ENCODE peak calls at places on chromosomes 11 and 22, in six cellular contexts. X is HepG2, Q is K562, K is H1, H is GM12878, L is HCT116. B is an unnamed sample.

GRCh38 chr11:76280151-76280881 is 74.0 kb upstream of the WNT11 start:
- DNase-seq in X (no peak), Q (no peak), K (no peak), H (no peak), L (no peak), B (no peak)

GRCh38 chr22:39999144-39999757 is 4.5 kb downstream of the FAM83F start:
- DNase-seq in X (peak), Q (peak), K (no peak), H (no peak), L (no peak), B (no peak)

GRCh38 chr22:26385164-26385563 is 43.9 kb upstream of the ASPHD2 start:
- DNase-seq in X (no peak), Q (no peak), K (no peak), H (no peak), L (no peak), B (no peak)

GRCh38 chr11:111465400-111465799 is 46.8 kb downstream of the BTG4 start:
- DNase-seq in X (no peak), Q (no peak), K (no peak), H (no peak), L (no peak), B (no peak)

GRCh38 chr11:44372989-44373388 is 63.0 kb upstream of the ALX4 start:
- DNase-seq in X (no peak), Q (peak), K (no peak), H (no peak), L (no peak), B (no peak)

GRCh38 chr11:32827276-32827675 is 2.5 kb upstream of the PRRG4 start:
- DNase-seq in X (no peak), Q (no peak), K (no peak), H (no peak), L (no peak), B (no peak)

GRCh38 chr22:35212020-35212419 is 45.3 kb upstream of the HMGXB4 start:
- DNase-seq in X (no peak), Q (peak), K (no peak), H (no peak), L (no peak), B (no peak)

GRCh38 chr22:31625661-31626426 is 36.2 kb downstream of the PISD start:
- DNase-seq in X (no peak), Q (peak), K (peak), H (no peak), L (no peak), B (peak)

GRCh38 chr22:40407021-40407761 is 36.8 kb downstream of the SGSM3 start:
- DNase-seq in X (no peak), Q (no peak), K (no peak), H (no peak), L (no peak), B (no peak)

GRCh38 chr22:46203590-46203980 is 46.5 kb downstream of the CDPF1 start:
- DNase-seq in X (no peak), Q (no peak), K (no peak), H (no peak), L (no peak), B (no peak)

GRCh38 chr11:73342633-73343032 is 33.6 kb upstream of the RELT start:
- DNase-seq in X (no peak), Q (no peak), K (no peak), H (no peak), L (no peak), B (no peak)

GRCh38 chr11:8658210-8658968 is 24.1 kb downstream of the TRIM66 start:
- DNase-seq in X (no peak), Q (no peak), K (no peak), H (no peak), L (no peak), B (no peak)

GRCh38 chr22:40511604-40512003 is 124.9 kb downstream of the MRTFA start:
- DNase-seq in X (no peak), Q (no peak), K (no peak), H (no peak), L (no peak), B (no peak)

GRCh38 chr11:130241697-130242096 is 73.0 kb downstream of the ZBTB44 start:
- DNase-seq in X (no peak), Q (no peak), K (no peak), H (no peak), L (no peak), B (no peak)

GRCh38 chr11:16184588-16184987 is 171.8 kb downstream of the SOX6 start:
- DNase-seq in X (peak), Q (no peak), K (no peak), H (no peak), L (no peak), B (no peak)

GRCh38 chr22:20514658-20515406 is 7.4 kb downstream of the MED15 start:
- DNase-seq in X (no peak), Q (no peak), K (no peak), H (no peak), L (no peak), B (no peak)

GRCh38 chr22:25495286-25495685 is 69.2 kb upstream of the GRK3 start:
- DNase-seq in X (no peak), Q (no peak), K (no peak), H (no peak), L (no peak), B (no peak)

GRCh38 chr11:134176284-134176683 is 47.5 kb downstream of the NCAPD3 start:
- DNase-seq in X (no peak), Q (no peak), K (no peak), H (no peak), L (no peak), B (no peak)

GRCh38 chr11:11993814-11994213 is 14.6 kb downstream of the DKK3 start:
- DNase-seq in X (no peak), Q (no peak), K (no peak), H (no peak), L (peak), B (no peak)

GRCh38 chr11:31763296-31763695 is 47.8 kb downstream of the PAX6 start:
- DNase-seq in X (no peak), Q (no peak), K (no peak), H (no peak), L (no peak), B (peak)

GRCh38 chr11:72078477-72078876 is 1.9 kb downstream of the NUMA1 start:
- DNase-seq in X (no peak), Q (no peak), K (no peak), H (no peak), L (no peak), B (no peak)

GRCh38 chr22:29342577-29343312 is 27.2 kb upstream of the RASL10A start:
- DNase-seq in X (peak), Q (peak), K (no peak), H (no peak), L (no peak), B (no peak)

GRCh38 chr11:96317576-96317975 is 25.4 kb downstream of the MAML2 start:
- DNase-seq in X (no peak), Q (no peak), K (no peak), H (no peak), L (no peak), B (no peak)

GRCh38 chr22:46738642-46738960 is 549 bp upstream of the CERK start:
- DNase-seq in X (peak), Q (no peak), K (no peak), H (no peak), L (no peak), B (no peak)

GRCh38 chr11:130629039-130629438 is 180.6 kb downstream of the ADAMTS15 start:
- DNase-seq in X (no peak), Q (no peak), K (no peak), H (no peak), L (no peak), B (no peak)

GRCh38 chr22:26234267-26234666 is 65.0 kb downstream of the SEZ6L start:
- DNase-seq in X (no peak), Q (no peak), K (no peak), H (no peak), L (no peak), B (no peak)

GRCh38 chr11:84788220-84788619 is 838.9 kb downstream of the DLG2 start:
- DNase-seq in X (no peak), Q (no peak), K (no peak), H (no peak), L (no peak), B (no peak)

GRCh38 chr11:104134760-104135159 is 29.2 kb downstream of the PDGFD start:
- DNase-seq in X (no peak), Q (no peak), K (no peak), H (no peak), L (no peak), B (no peak)

GRCh38 chr11:68524681-68525080 is 64.1 kb downstream of the PPP6R3 start:
- DNase-seq in X (no peak), Q (no peak), K (no peak), H (no peak), L (no peak), B (no peak)

GRCh38 chr11:65340226-65340625 is 6.6 kb downstream of the DPF2 start:
- DNase-seq in X (no peak), Q (no peak), K (no peak), H (no peak), L (no peak), B (no peak)

GRCh38 chr11:95451682-95452081 is 220.7 kb upstream of the SESN3 start:
- DNase-seq in X (no peak), Q (no peak), K (no peak), H (no peak), L (no peak), B (no peak)

GRCh38 chr11:25939691-25940090 is 392.2 kb upstream of the ANO3 start:
- DNase-seq in X (no peak), Q (no peak), K (no peak), H (no peak), L (no peak), B (no peak)

GRCh38 chr11:64489831-64490441 is 101.1 kb upstream of the SLC22A12 start:
- DNase-seq in X (peak), Q (peak), K (peak), H (no peak), L (peak), B (peak)

GRCh38 chr11:95682552-95682951 is 107.0 kb downstream of the FAM76B start:
- DNase-seq in X (no peak), Q (no peak), K (no peak), H (no peak), L (no peak), B (no peak)

GRCh38 chr11:114478768-114479167 is 39.5 kb downstream of the REXO2 start:
- DNase-seq in X (peak), Q (no peak), K (no peak), H (no peak), L (no peak), B (peak)
- TF ChIP-seq YY1 in X (no peak), Q (no peak), K (no peak), H (no peak), L (no peak), B (no peak)

GRCh38 chr11:70503878-70504240 is 105.5 kb downstream of the CTTN start:
- DNase-seq in X (no peak), Q (no peak), K (no peak), H (no peak), L (no peak), B (no peak)
- TF ChIP-seq ZNF274 in X (no peak), Q (no peak), K (no peak), H (no peak), L (no peak), B (no peak)

DNA sequence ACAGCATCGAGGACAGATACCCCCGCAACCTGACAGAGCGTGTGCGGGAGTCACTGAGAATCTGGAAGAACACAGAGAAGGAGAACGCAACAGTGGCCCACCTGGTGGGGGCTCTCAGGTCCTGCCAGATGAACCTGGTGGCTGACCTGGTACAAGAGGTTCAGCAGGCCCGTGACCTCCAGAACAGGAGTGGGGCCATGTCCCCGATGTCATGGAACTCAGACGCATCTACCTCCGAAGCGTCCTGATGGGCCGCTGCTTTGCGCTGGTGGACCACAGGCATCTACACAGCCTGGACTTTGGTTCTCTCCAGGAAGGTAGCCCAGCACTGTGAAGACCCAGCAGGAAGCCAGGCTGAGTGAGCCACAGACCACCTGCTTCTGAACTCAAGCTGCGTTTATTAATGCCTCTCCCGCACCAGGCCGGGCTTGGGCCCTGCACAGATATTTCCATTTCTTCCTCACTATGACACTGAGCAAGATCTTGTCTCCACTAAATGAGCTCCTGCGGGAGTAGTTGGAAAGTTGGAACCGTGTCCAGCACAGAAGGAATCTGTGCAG is 3.2 kb downstream of the FADD start:
- DNase-seq in X (no peak), Q (no peak), K (no peak), H (no peak), L (no peak), B (no peak)
- H3K9ac ChIP-seq in X (no peak), Q (peak), K (no peak), H (no peak), L (no peak), B (no peak)

GRCh38 chr11:36258730-36259360 is 30.4 kb downstream of the COMMD9 start:
- DNase-seq in X (peak), Q (peak), K (peak), H (no peak), L (peak), B (peak)
- TF ChIP-seq YY1 in X (no peak), Q (no peak), K (no peak), H (no peak), L (no peak), B (no peak)

DNA sequence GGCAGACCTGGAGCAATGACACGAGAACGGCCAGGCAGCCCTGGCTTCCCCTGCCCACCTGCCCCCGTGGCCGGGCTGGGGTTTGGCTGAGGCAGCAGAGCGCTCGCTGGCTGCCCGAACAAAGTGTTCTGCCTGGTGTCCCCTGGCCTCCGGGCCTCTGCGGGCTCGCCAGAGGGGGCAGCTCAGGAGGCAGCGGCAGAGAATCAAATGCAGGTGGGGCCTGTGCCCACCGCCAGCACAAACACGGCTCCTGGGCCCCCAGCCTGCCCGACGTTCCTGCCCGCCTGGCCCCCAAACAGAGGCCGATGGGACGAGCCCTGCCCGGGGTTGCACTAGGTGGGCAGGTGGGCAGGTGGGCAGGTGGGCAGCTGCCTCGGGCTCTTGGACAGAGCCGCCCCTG is 46.9 kb downstream of the CDKN1C start:
- DNase-seq in X (no peak), Q (no peak), K (no peak), H (no peak), L (no peak), B (no peak)
- TF ChIP-seq ZNF274 in X (no peak), Q (no peak), K (no peak), H (no peak), L (no peak), B (no peak)

DNA sequence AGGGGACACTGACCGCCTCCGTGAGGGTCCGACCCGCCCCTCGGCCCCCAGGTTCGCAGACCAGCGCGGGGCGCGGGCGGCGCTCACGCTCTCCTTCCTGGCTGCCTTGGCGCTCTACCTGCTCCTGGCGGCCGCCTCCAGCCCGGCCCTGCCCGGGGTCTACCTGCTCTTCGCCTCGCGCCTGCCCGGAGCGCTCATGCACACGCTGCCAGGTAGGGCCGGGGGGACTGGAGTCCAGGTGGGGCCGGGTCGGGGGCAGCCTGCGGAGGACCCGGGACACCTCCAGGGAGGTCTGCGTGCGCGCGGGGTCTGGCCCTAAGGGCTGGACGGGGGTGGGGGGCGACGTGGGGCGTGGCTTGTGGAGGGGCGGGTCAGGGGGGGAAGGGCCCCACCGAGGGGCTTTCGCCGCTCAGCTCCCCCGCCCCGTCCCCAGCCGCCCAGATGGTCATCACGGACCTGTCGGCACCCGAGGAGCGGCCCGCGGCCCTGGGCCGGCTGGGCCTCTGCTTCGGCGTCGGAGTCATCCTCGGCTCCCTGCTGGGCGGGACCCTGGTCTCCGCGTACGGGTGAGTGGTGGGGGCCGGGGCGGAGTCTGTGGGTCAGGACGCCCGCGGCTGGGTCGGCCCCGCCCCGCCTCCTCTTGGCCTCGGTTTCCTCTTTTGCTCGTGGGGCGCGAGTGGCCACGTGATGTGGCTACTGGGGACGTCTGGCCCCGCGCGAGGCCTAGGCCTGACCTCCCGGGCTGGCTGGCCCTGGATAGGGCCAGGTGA is 19.9 kb downstream of the PHLDA2 start:
- DNase-seq in X (no peak), Q (no peak), K (no peak), H (no peak), L (no peak), B (no peak)
- H3K9ac ChIP-seq in X (no peak), Q (no peak), K (no peak), H (no peak), L (no peak), B (no peak)

B was measured in NT2/D1.